ENCODE peak calls at places on chromosomes 12 and 14, in four cellular contexts. One of them, this sample, is unnamed.

GRCh38 chr12:124358572-124358971 is 63.7 kb downstream of the RFLNA start:
- DNase-seq in GM13977: no peak
- DNase-seq in activated CD4-positive, alpha-beta T cell treated with anti-CD3 and anti-CD28 coated beads for 1 hour: no peak
- DNase-seq in foreskin fibroblast: no peak
- DNase-seq in this sample: no peak

GRCh38 chr14:69041783-69042182 is 62.7 kb upstream of the ACTN1 start:
- DNase-seq in GM13977: no peak
- DNase-seq in activated CD4-positive, alpha-beta T cell treated with anti-CD3 and anti-CD28 coated beads for 1 hour: no peak
- DNase-seq in foreskin fibroblast: no peak
- DNase-seq in this sample: no peak

GRCh38 chr12:55728185-55728931 is 451 bp downstream of the CD63 start:
- DNase-seq in GM13977: peak; percentile 47
- DNase-seq in activated CD4-positive, alpha-beta T cell treated with anti-CD3 and anti-CD28 coated beads for 1 hour: no peak
- DNase-seq in foreskin fibroblast: peak; percentile 89
- DNase-seq in this sample: no peak

GRCh38 chr12:7395950-7396349 is 48.0 kb downstream of the CD163L1 start:
- DNase-seq in GM13977: no peak
- DNase-seq in activated CD4-positive, alpha-beta T cell treated with anti-CD3 and anti-CD28 coated beads for 1 hour: no peak
- DNase-seq in foreskin fibroblast: peak; percentile 26
- DNase-seq in this sample: no peak

GRCh38 chr12:95736631-95737030 is 53.9 kb downstream of the NTN4 start:
- DNase-seq in GM13977: no peak
- DNase-seq in activated CD4-positive, alpha-beta T cell treated with anti-CD3 and anti-CD28 coated beads for 1 hour: no peak
- DNase-seq in foreskin fibroblast: peak; percentile 68
- DNase-seq in this sample: no peak

GRCh38 chr12:124698211-124698997 is 131.0 kb upstream of the NCOR2 start:
- DNase-seq in GM13977: no peak
- DNase-seq in activated CD4-positive, alpha-beta T cell treated with anti-CD3 and anti-CD28 coated beads for 1 hour: no peak
- DNase-seq in foreskin fibroblast: peak; percentile 38
- DNase-seq in this sample: no peak

GRCh38 chr14:93536945-93537344 is 106.2 kb downstream of the UNC79 start:
- DNase-seq in GM13977: no peak
- DNase-seq in activated CD4-positive, alpha-beta T cell treated with anti-CD3 and anti-CD28 coated beads for 1 hour: no peak
- DNase-seq in foreskin fibroblast: no peak
- DNase-seq in this sample: no peak

GRCh38 chr12:65518771-65519170 is 240.3 kb downstream of the MSRB3 start:
- DNase-seq in GM13977: no peak
- DNase-seq in activated CD4-positive, alpha-beta T cell treated with anti-CD3 and anti-CD28 coated beads for 1 hour: no peak
- DNase-seq in foreskin fibroblast: peak; percentile 61
- DNase-seq in this sample: no peak

GRCh38 chr12:31362759-31363415 is 36.9 kb upstream of the SINHCAF start:
- DNase-seq in GM13977: peak; percentile 48
- DNase-seq in activated CD4-positive, alpha-beta T cell treated with anti-CD3 and anti-CD28 coated beads for 1 hour: no peak
- DNase-seq in foreskin fibroblast: no peak
- DNase-seq in this sample: no peak

GRCh38 chr12:45483571-45483970 is 245.9 kb upstream of the ARID2 start:
- DNase-seq in GM13977: no peak
- DNase-seq in activated CD4-positive, alpha-beta T cell treated with anti-CD3 and anti-CD28 coated beads for 1 hour: no peak
- DNase-seq in foreskin fibroblast: peak; percentile 5
- DNase-seq in this sample: no peak

GRCh38 chr12:88985011-88985410 is 367.3 kb downstream of the DUSP6 start:
- DNase-seq in GM13977: no peak
- DNase-seq in activated CD4-positive, alpha-beta T cell treated with anti-CD3 and anti-CD28 coated beads for 1 hour: no peak
- DNase-seq in foreskin fibroblast: no peak
- DNase-seq in this sample: no peak

This sample was measured in T follicular helper cell.